ENCODE peak calls at places on chromosomes 3 and 15, in four cellular contexts. R is endothelial cell of umbilical vein, N is K562, D is HCT116. G is an unnamed sample.

GRCh38 chr3:134711284-134711683 is 60.5 kb upstream of the KY start:
- DNase-seq in R (no peak), N (no peak), D (peak; percentile 2), G (no peak)

GRCh38 chr3:165852150-165852549 is 14.9 kb upstream of the BCHE start:
- DNase-seq in R (no peak), N (no peak), D (no peak), G (no peak)

GRCh38 chr3:109806929-109807328 is 469.6 kb upstream of the DPPA4 start:
- DNase-seq in R (no peak), N (peak; percentile 25), D (peak; percentile 88), G (no peak)

GRCh38 chr15:55789066-55789660 is 46.2 kb upstream of the PRTG start:
- DNase-seq in R (no peak), N (peak; percentile 67), D (peak; percentile 23), G (peak; percentile 87)

GRCh38 chr15:77497942-77498361 is 77.3 kb downstream of the HMG20A start:
- DNase-seq in R (no peak), N (no peak), D (no peak), G (no peak)

GRCh38 chr3:468172-468571 is 271.6 kb downstream of the CHL1 start:
- DNase-seq in R (no peak), N (no peak), D (no peak), G (peak; percentile 61)

GRCh38 chr3:155683321-155683720 is 61.5 kb downstream of the PLCH1 start:
- DNase-seq in R (no peak), N (no peak), D (no peak), G (no peak)

GRCh38 chr15:63994073-63994600 is 52.1 kb downstream of the DAPK2 start:
- DNase-seq in R (peak; percentile 15), N (no peak), D (no peak), G (no peak)

GRCh38 chr15:51992953-51993352 is 21.4 kb upstream of the LEO1 start:
- DNase-seq in R (peak; percentile 74), N (no peak), D (no peak), G (no peak)

GRCh38 chr15:99226802-99227201 is 22.6 kb downstream of the TTC23 start:
- DNase-seq in R (no peak), N (no peak), D (no peak), G (no peak)

GRCh38 chr15:25710184-25710583 is 152.9 kb downstream of the ATP10A start:
- DNase-seq in R (no peak), N (peak; percentile 65), D (no peak), G (peak; percentile 82)

GRCh38 chr3:170233532-170233931 is 11.3 kb downstream of the PRKCI start:
- DNase-seq in R (no peak), N (peak; percentile 8), D (no peak), G (no peak)

GRCh38 chr15:62085740-62086139 is 19.0 kb downstream of the C2CD4A start:
- DNase-seq in R (no peak), N (no peak), D (no peak), G (no peak)

GRCh38 chr3:123271466-123272159 is 69.9 kb downstream of the SEC22A start:
- DNase-seq in R (no peak), N (no peak), D (no peak), G (no peak)

GRCh38 chr15:25060472-25060803 is 105.7 kb downstream of the SNRPN start:
- DNase-seq in R (no peak), N (no peak), D (no peak), G (no peak)

GRCh38 chr3:187000711-187001151 is 70.4 kb downstream of the ST6GAL1 start:
- DNase-seq in R (no peak), N (no peak), D (no peak), G (no peak)

GRCh38 chr15:57950381-57950946 is 115.0 kb downstream of the ALDH1A2 start:
- DNase-seq in R (no peak), N (peak; percentile 46), D (peak; percentile 31), G (no peak)

GRCh38 chr15:58346361-58346760 is 85.4 kb upstream of the LIPC start:
- DNase-seq in R (no peak), N (no peak), D (no peak), G (peak; percentile 62)

GRCh38 chr3:39150803-39151631 is 2.4 kb downstream of the CSRNP1 start:
- DNase-seq in R (peak; percentile 95), N (peak; percentile 87), D (no peak), G (peak; percentile 95)

GRCh38 chr15:49235446-49236207 is 65.6 kb downstream of the GALK2 start:
- DNase-seq in R (peak; percentile 92), N (peak; percentile 42), D (peak; percentile 48), G (peak; percentile 83)

GRCh38 chr3:189981668-189982067 is 139.0 kb downstream of the P3H2 start:
- DNase-seq in R (peak; percentile 42), N (no peak), D (no peak), G (no peak)

GRCh38 chr3:127405791-127406190 is 117.9 kb upstream of the PRR20G start:
- DNase-seq in R (no peak), N (no peak), D (no peak), G (no peak)

GRCh38 chr3:139935866-139936817 is 1.2 kb downstream of the CLSTN2 start:
- DNase-seq in R (no peak), N (no peak), D (no peak), G (peak; percentile 71)

GRCh38 chr3:162641869-162642350 is 1145.3 kb downstream of the OTOL1 start:
- DNase-seq in R (no peak), N (no peak), D (no peak), G (no peak)

GRCh38 chr3:12221663-12222062 is 63.0 kb upstream of the TIMP4 start:
- DNase-seq in R (no peak), N (no peak), D (no peak), G (no peak)

GRCh38 chr3:60281970-60282369 is 969.3 kb downstream of the FHIT start:
- DNase-seq in R (no peak), N (no peak), D (no peak), G (no peak)

GRCh38 chr3:60277376-60277800 is 973.9 kb downstream of the FHIT start:
- DNase-seq in R (no peak), N (peak; percentile 95), D (no peak), G (peak; percentile 14)

DNA sequence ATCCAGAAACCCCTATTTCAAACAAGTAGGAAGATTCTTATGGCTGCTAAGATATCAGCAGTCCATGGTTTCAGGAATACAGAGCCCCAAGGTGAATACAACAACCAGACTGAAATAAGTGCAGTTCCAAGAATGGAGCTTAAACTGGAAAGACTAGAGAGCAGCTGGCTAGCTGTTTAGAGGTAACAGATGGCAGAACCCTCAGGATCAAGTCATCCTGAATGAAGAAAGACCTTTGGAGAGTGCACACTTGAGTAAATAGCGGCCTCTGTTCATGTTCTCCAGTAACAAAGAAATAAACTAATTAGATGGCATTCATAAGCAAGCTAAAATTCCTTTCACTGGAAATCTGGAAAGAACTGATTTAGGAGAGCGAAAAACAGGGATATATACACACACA is 968.4 kb downstream of the FHIT start:
- DNase-seq in R (no peak), N (no peak), D (no peak), G (no peak)
- H3K27ac ChIP-seq in R (no peak overlapping the region), N (no peak overlapping the region), D (no peak overlapping the region), G (no peak overlapping the region)

GRCh38 chr3:149443545-149443912 is 31.0 kb upstream of the TM4SF4 start:
- DNase-seq in R (no peak), N (no peak), D (no peak), G (no peak)

GRCh38 chr3:149438981-149439380 is 35.5 kb upstream of the TM4SF4 start:
- DNase-seq in R (no peak), N (no peak), D (no peak), G (no peak)

GRCh38 chr3:149441662-149442442 is 32.6 kb upstream of the TM4SF4 start:
- DNase-seq in R (no peak), N (no peak), D (no peak), G (no peak)

GRCh38 chr3:149437710-149438109 is 36.8 kb upstream of the TM4SF4 start:
- DNase-seq in R (no peak), N (no peak), D (no peak), G (no peak)

DNA sequence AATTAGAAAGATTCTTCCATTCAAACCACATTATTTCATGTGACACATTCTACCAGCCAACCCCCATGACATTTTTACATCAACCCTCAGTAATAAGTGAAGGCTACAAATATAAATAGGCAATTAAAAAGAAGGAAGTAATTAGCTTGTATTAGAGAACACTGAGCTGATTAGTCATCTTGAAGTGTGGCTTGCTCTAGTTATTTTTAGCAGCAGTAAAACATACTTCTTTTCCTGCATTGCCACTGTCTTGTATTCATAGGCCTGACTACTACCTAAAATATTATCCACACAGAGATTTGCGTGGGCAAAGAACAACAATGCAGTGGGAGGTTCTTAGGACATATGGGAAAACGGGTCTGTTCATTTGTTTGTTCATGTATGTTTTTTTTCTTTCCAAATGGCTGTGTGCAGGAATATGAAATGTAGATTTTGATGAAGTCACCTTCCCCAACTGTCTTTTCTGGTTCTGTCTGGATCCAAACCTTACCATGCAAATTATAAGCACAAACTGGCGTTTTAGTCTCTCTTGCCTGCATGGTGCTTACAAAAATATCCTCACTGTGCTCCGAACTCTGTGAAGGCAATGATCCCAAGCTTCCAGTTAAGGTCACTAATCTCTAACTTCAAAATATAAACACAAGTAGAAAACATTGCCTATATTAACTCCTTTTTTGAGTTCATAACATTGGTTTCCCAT is 31.5 kb upstream of the TM4SF4 start:
- DNase-seq in R (peak; percentile 77), N (no peak), D (peak; percentile 4), G (no peak)
- H2AFZ ChIP-seq in R (no peak overlapping the region), N (no peak overlapping the region), D (peak overlapping the region; percentile 83), G (no peak overlapping the region)

DNA sequence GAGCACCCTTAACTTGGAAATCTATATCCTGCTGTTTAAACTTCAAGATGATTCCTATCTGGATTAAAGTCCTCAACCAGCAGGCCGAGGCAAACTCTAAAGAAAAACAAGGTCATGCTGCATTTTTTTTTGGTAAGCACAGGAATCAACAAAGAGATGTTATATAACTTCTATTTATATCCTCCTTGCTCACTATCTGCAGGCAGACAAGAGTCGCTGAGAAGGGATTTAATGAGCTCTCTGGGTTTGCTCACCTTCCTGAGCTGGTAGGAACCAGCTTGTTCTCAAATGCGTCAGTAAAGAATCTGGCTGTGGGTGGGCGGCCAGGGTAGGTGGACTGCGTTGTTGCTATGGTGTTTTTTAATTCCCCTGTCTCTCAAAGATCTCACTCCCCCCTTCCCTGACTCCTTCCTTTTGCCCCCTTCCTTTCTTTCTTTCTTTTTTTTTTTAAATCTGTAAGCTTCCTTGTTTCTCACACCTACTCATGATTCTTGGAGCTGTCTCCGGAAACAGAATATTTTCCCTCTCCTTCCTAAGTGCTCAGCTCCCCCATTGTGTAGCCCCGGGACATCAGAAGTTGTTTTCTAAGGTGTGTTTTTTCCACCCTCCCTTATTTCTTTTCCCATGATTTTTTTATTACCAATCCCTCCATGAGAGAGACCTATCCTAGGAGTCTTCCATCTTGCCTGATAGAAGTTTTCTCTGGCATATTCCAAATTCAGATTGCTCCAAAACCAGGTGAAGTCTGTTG is 228.8 kb upstream of the BHLHE40 start:
- DNase-seq in R (peak; percentile 91), N (no peak), D (no peak), G (no peak)
- TF ChIP-seq POLR2AphosphoS5 in R (no peak), N (no peak), D (no peak), G (no peak)

DNA sequence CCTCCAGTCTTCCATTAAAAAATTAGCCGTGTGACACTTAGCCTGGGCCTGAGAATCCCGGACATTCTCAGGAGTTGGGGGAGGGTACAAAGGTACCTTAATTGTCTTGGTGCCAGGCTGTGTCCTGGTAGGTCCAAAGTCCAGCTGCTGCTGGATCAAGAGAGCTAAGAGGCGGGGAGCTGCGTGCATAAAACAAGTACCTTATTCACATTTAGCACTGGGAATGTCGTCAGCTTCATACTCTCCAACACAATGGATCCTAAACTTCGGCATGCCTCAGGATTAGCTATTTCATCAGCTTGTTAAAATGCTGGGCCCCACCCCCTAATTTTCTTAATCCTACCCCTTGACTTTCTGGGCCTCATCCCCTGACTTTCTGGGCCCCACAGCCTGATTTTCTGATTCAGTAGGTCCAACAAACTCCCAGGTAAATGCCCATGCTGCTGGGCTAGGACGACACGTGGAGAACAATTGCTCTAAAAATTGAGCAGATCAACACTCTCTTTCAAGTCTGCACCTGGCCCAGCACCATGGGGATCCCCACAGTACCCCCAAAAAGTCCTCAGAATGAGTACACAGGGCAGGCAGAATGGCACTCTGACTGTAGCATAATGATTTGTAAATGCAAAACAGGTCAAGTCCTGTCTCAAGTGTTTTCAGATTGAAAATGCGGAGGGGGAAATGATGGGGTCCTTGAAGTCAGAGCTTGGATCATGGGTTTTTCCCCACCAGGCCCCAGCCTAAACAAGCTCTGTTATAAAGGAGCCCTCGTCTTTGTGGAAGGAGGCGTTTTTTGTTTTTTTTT is 5.6 kb upstream of the AEN start:
- DNase-seq in R (no peak), N (no peak), D (no peak), G (peak; percentile 75)
- H3K27ac ChIP-seq in R (no peak overlapping the region), N (no peak overlapping the region), D (no peak overlapping the region), G (peak overlapping the region; percentile 83)

G was measured in GM23338.